ENCODE peak calls at places on chromosomes 16 and 17, in six cellular contexts. One of them, this sample, is unnamed.

GRCh38 chr17:72334205-72334604 is 213.4 kb downstream of the SOX9 start:
- DNase-seq in iris pigment epithelial cell: peak
- DNase-seq in fibroblast of pulmonary artery: peak
- DNase-seq in NCI-H510A treated with DMSO at 0.1 percent for 48 hours: no peak
- DNase-seq in RWPE1: no peak
- DNase-seq in GM23338: no peak
- DNase-seq in this sample: no peak

GRCh38 chr17:62705781-62706597 is 78.5 kb downstream of the MRC2 start:
- DNase-seq in RWPE1: no peak
- DNase-seq in fibroblast of pulmonary artery: peak
- DNase-seq in GM23338: peak
- DNase-seq in NCI-H510A treated with DMSO at 0.1 percent for 48 hours: no peak
- DNase-seq in iris pigment epithelial cell: no peak
- DNase-seq in this sample: peak

GRCh38 chr16:79316004-79316458 is 284.5 kb downstream of the MAF start:
- DNase-seq in NCI-H510A treated with DMSO at 0.1 percent for 48 hours: no peak
- DNase-seq in RWPE1: no peak
- DNase-seq in fibroblast of pulmonary artery: no peak
- DNase-seq in GM23338: no peak
- DNase-seq in iris pigment epithelial cell: no peak
- DNase-seq in this sample: no peak

GRCh38 chr17:31854672-31855071 is 4.4 kb downstream of the COPRS start:
- DNase-seq in NCI-H510A treated with DMSO at 0.1 percent for 48 hours: no peak
- DNase-seq in GM23338: no peak
- DNase-seq in iris pigment epithelial cell: no peak
- DNase-seq in RWPE1: no peak
- DNase-seq in fibroblast of pulmonary artery: peak
- DNase-seq in this sample: no peak

GRCh38 chr16:86495357-86495701 is 15.0 kb upstream of the FOXF1 start:
- DNase-seq in NCI-H510A treated with DMSO at 0.1 percent for 48 hours: no peak
- DNase-seq in RWPE1: no peak
- DNase-seq in GM23338: no peak
- DNase-seq in fibroblast of pulmonary artery: no peak
- DNase-seq in iris pigment epithelial cell: no peak
- DNase-seq in this sample: no peak

GRCh38 chr16:19888834-19889233 is 4.2 kb upstream of the GPRC5B start:
- DNase-seq in fibroblast of pulmonary artery: no peak
- DNase-seq in RWPE1: no peak
- DNase-seq in iris pigment epithelial cell: peak
- DNase-seq in GM23338: no peak
- DNase-seq in NCI-H510A treated with DMSO at 0.1 percent for 48 hours: no peak
- DNase-seq in this sample: no peak

GRCh38 chr16:57999971-58000705 is at the start of gene ZNF319:
- DNase-seq in iris pigment epithelial cell: peak
- DNase-seq in GM23338: peak
- DNase-seq in RWPE1: no peak
- DNase-seq in NCI-H510A treated with DMSO at 0.1 percent for 48 hours: no peak
- DNase-seq in fibroblast of pulmonary artery: no peak
- DNase-seq in this sample: peak

GRCh38 chr17:44106801-44107200 is 16.6 kb downstream of the HDAC5 start:
- DNase-seq in GM23338: no peak
- DNase-seq in RWPE1: no peak
- DNase-seq in NCI-H510A treated with DMSO at 0.1 percent for 48 hours: no peak
- DNase-seq in fibroblast of pulmonary artery: no peak
- DNase-seq in iris pigment epithelial cell: no peak
- DNase-seq in this sample: no peak

GRCh38 chr17:79388556-79389295 is 222.1 kb downstream of the RBFOX3 start:
- DNase-seq in iris pigment epithelial cell: peak
- DNase-seq in fibroblast of pulmonary artery: peak
- DNase-seq in RWPE1: peak
- DNase-seq in GM23338: peak
- DNase-seq in NCI-H510A treated with DMSO at 0.1 percent for 48 hours: no peak
- DNase-seq in this sample: peak

GRCh38 chr16:23148513-23149266 is 562 bp downstream of the USP31 start:
- DNase-seq in NCI-H510A treated with DMSO at 0.1 percent for 48 hours: peak
- DNase-seq in GM23338: peak
- DNase-seq in fibroblast of pulmonary artery: peak
- DNase-seq in RWPE1: peak
- DNase-seq in iris pigment epithelial cell: peak
- DNase-seq in this sample: peak

GRCh38 chr16:48617711-48618148 is 7.8 kb upstream of the N4BP1 start:
- DNase-seq in GM23338: no peak
- DNase-seq in NCI-H510A treated with DMSO at 0.1 percent for 48 hours: no peak
- DNase-seq in fibroblast of pulmonary artery: peak
- DNase-seq in RWPE1: no peak
- DNase-seq in iris pigment epithelial cell: peak
- DNase-seq in this sample: no peak

GRCh38 chr17:45132569-45133463 is 501 bp upstream of the PLCD3 start:
- DNase-seq in RWPE1: peak
- DNase-seq in NCI-H510A treated with DMSO at 0.1 percent for 48 hours: peak
- DNase-seq in iris pigment epithelial cell: peak
- DNase-seq in fibroblast of pulmonary artery: peak
- DNase-seq in GM23338: peak
- DNase-seq in this sample: peak

GRCh38 chr16:53090591-53091507 is 36.1 kb downstream of the CHD9 start:
- DNase-seq in fibroblast of pulmonary artery: peak
- DNase-seq in NCI-H510A treated with DMSO at 0.1 percent for 48 hours: no peak
- DNase-seq in RWPE1: peak
- DNase-seq in iris pigment epithelial cell: peak
- DNase-seq in GM23338: no peak
- DNase-seq in this sample: no peak

GRCh38 chr17:31391496-31391949 is at the start of gene RAB11FIP4:
- DNase-seq in RWPE1: no peak
- DNase-seq in GM23338: peak
- DNase-seq in fibroblast of pulmonary artery: peak
- DNase-seq in iris pigment epithelial cell: no peak
- DNase-seq in NCI-H510A treated with DMSO at 0.1 percent for 48 hours: peak
- DNase-seq in this sample: peak

GRCh38 chr17:6084226-6085161 is 14.3 kb downstream of the WSCD1 start:
- DNase-seq in RWPE1: no peak
- DNase-seq in NCI-H510A treated with DMSO at 0.1 percent for 48 hours: no peak
- DNase-seq in GM23338: no peak
- DNase-seq in fibroblast of pulmonary artery: no peak
- DNase-seq in iris pigment epithelial cell: no peak
- DNase-seq in this sample: peak

GRCh38 chr16:2825049-2825742 is 4.9 kb upstream of the ZG16B start:
- DNase-seq in RWPE1: no peak
- DNase-seq in NCI-H510A treated with DMSO at 0.1 percent for 48 hours: no peak
- DNase-seq in fibroblast of pulmonary artery: no peak
- DNase-seq in iris pigment epithelial cell: no peak
- DNase-seq in GM23338: no peak
- DNase-seq in this sample: no peak

GRCh38 chr16:54283735-54284318 is 2.8 kb downstream of the IRX3 start:
- DNase-seq in GM23338: peak
- DNase-seq in fibroblast of pulmonary artery: no peak
- DNase-seq in RWPE1: no peak
- DNase-seq in iris pigment epithelial cell: no peak
- DNase-seq in NCI-H510A treated with DMSO at 0.1 percent for 48 hours: no peak
- DNase-seq in this sample: no peak

GRCh38 chr17:39970157-39970692 is 7.4 kb downstream of the GSDMA start:
- DNase-seq in NCI-H510A treated with DMSO at 0.1 percent for 48 hours: no peak
- DNase-seq in RWPE1: no peak
- DNase-seq in fibroblast of pulmonary artery: no peak
- DNase-seq in iris pigment epithelial cell: no peak
- DNase-seq in GM23338: no peak
- DNase-seq in this sample: no peak

GRCh38 chr17:49819651-49820050 is 28.2 kb downstream of the TAC4 start:
- DNase-seq in iris pigment epithelial cell: no peak
- DNase-seq in GM23338: no peak
- DNase-seq in fibroblast of pulmonary artery: no peak
- DNase-seq in RWPE1: no peak
- DNase-seq in NCI-H510A treated with DMSO at 0.1 percent for 48 hours: no peak
- DNase-seq in this sample: no peak